ENCODE peak calls at places on chromosomes 7 and 10, in ten cellular contexts. K is HEK293T; I is anterior cingulate cortex; B is RPMI8226; O is upper lobe of left lung; Y is right lobe of liver; R is activated CD4-positive, alpha-beta T cell treated with anti-CD3 and anti-CD28 coated beads, Interleukin-2, amount 50 U/mL, for 4 hours; D is HT-29; S is BJ; Q is heart left ventricle. M is an unnamed sample.

GRCh38 chr7:89023902-89024301 is 228.4 kb upstream of the TEX47 start:
- DNase-seq in K (no peak), I (no peak), B (no peak), O (no peak), Y (no peak), R (no peak), D (no peak), S (no peak), Q (no peak), M (no peak)

GRCh38 chr7:128867842-128868623 is 5.4 kb downstream of the ATP6V1F start:
- DNase-seq in K (no peak), I (no peak), B (no peak), O (no peak), Y (no peak), R (no peak), D (peak), S (no peak), Q (no peak), M (peak)

GRCh38 chr10:122249303-122249850 is 21.7 kb upstream of the BTBD16 start:
- DNase-seq in K (no peak), I (no peak), B (no peak), O (no peak), Y (no peak), R (no peak), D (no peak), S (no peak), Q (no peak), M (no peak)

GRCh38 chr10:49844775-49845561 is 82.8 kb upstream of the OGDHL start:
- DNase-seq in K (no peak), I (no peak), B (no peak), O (no peak), Y (no peak), R (no peak), D (peak), S (peak), Q (no peak), M (no peak)

GRCh38 chr7:143360788-143361551 is 1.5 kb downstream of the FAM131B start:
- DNase-seq in K (no peak), I (peak), B (no peak), O (no peak), Y (no peak), R (no peak), D (no peak), S (no peak), Q (no peak), M (no peak)

GRCh38 chr10:100504101-100504500 is 15.6 kb downstream of the SEC31B start:
- DNase-seq in K (no peak), I (no peak), B (no peak), O (no peak), Y (no peak), R (no peak), D (no peak), S (peak), Q (no peak), M (no peak)

GRCh38 chr10:89469517-89469916 is 55.1 kb downstream of the IFIT5 start:
- DNase-seq in K (no peak), I (no peak), B (no peak), O (no peak), Y (no peak), R (no peak), D (peak), S (no peak), Q (no peak), M (no peak)

GRCh38 chr10:21464134-21464533 is 61.3 kb downstream of the SKIDA1 start:
- DNase-seq in K (no peak), I (no peak), B (no peak), O (no peak), Y (no peak), R (no peak), D (no peak), S (peak), Q (no peak), M (no peak)

GRCh38 chr7:5507026-5507425 is 83.4 kb upstream of the TNRC18 start:
- DNase-seq in K (no peak), I (no peak), B (no peak), O (no peak), Y (no peak), R (no peak), D (no peak), S (no peak), Q (no peak), M (no peak)

GRCh38 chr7:135164357-135165021 is 6.0 kb downstream of the CYREN start:
- DNase-seq in K (peak), I (no peak), B (no peak), O (no peak), Y (peak), R (no peak), D (no peak), S (no peak), Q (no peak), M (no peak)

GRCh38 chr10:10821926-10822325 is 195.7 kb upstream of the CELF2 start:
- DNase-seq in K (no peak), I (no peak), B (no peak), O (no peak), Y (no peak), R (no peak), D (no peak), S (no peak), Q (no peak), M (no peak)

GRCh38 chr10:48444861-48445841 is 138.7 kb downstream of the MAPK8 start:
- DNase-seq in K (no peak), I (no peak), B (peak), O (no peak), Y (no peak), R (no peak), D (peak), S (no peak), Q (peak), M (peak)

GRCh38 chr7:117993377-117994003 is 120.2 kb upstream of the CTTNBP2 start:
- DNase-seq in K (peak), I (no peak), B (peak), O (no peak), Y (no peak), R (no peak), D (peak), S (no peak), Q (no peak), M (peak)

GRCh38 chr10:118810796-118811195 is 56.0 kb upstream of the CACUL1 start:
- DNase-seq in K (no peak), I (no peak), B (no peak), O (no peak), Y (no peak), R (no peak), D (no peak), S (no peak), Q (no peak), M (no peak)

GRCh38 chr7:91832493-91833045 is 47.9 kb downstream of the MTERF1 start:
- DNase-seq in K (no peak), I (no peak), B (no peak), O (no peak), Y (no peak), R (no peak), D (no peak), S (no peak), Q (no peak), M (no peak)

GRCh38 chr10:132497788-132498561 is 39.6 kb upstream of the INPP5A start:
- DNase-seq in K (no peak), I (no peak), B (no peak), O (no peak), Y (no peak), R (no peak), D (no peak), S (no peak), Q (no peak), M (peak)

GRCh38 chr7:123570390-123571182 is 13.0 kb upstream of the NDUFA5 start:
- DNase-seq in K (no peak), I (no peak), B (no peak), O (no peak), Y (no peak), R (no peak), D (no peak), S (no peak), Q (no peak), M (no peak)